ENCODE peak calls at places on chromosomes 4 and X, in eight cellular contexts. G is left ventricle myocardium inferior, I is A673, V is cardiac muscle cell, N is fibroblast of the aortic adventitia, H is stomach, R is mammary epithelial cell, J is esophagus squamous epithelium. A is an unnamed sample.

GRCh38 chrX:131072871-131073571 is 14.9 kb downstream of the ARHGAP36 start:
- DNase-seq in I (no peak), J (no peak), R (no peak), V (no peak), G (no peak), H (no peak), N (no peak), A (no peak)

GRCh38 chr4:168647976-168648375 is 151.1 kb downstream of the PALLD start:
- DNase-seq in R (no peak), V (no peak), J (no peak), I (peak; percentile 92), G (no peak), N (no peak), H (no peak), A (no peak)

GRCh38 chrX:108025954-108026616 is 18.8 kb upstream of the VSIG1 start:
- DNase-seq in J (no peak), R (no peak), I (no peak), V (no peak), H (no peak), G (no peak), N (no peak), A (no peak)

GRCh38 chr4:120850048-120850599 is 72.4 kb downstream of the PRDM5 start:
- DNase-seq in I (no peak), V (peak; percentile 38), G (no peak), R (no peak), J (no peak), H (no peak), N (peak; percentile 73), A (no peak)

GRCh38 chrX:78619829-78620228 is 39.3 kb downstream of the RTL3 start:
- DNase-seq in J (no peak), H (no peak), G (peak; percentile 17), V (peak; percentile 60), R (no peak), N (peak; percentile 61), I (no peak), A (no peak)

GRCh38 chr4:82715731-82716617 is 82.6 kb downstream of the SCD5 start:
- DNase-seq in N (peak; percentile 77), V (peak; percentile 70), G (no peak), R (peak; percentile 82), I (no peak), J (no peak), H (no peak), A (no peak)

GRCh38 chrX:149962859-149963757 is 24.8 kb upstream of the EOLA2 start:
- DNase-seq in J (no peak), I (peak; percentile 76), V (peak; percentile 70), H (peak; percentile 58), R (peak; percentile 49), G (no peak), N (peak; percentile 67), A (peak; percentile 31)

GRCh38 chrX:9873952-9874351 is 87.7 kb downstream of the SHROOM2 start:
- DNase-seq in H (peak; percentile 52), V (no peak), G (no peak), R (no peak), I (peak; percentile 69), J (no peak), N (no peak), A (peak; percentile 52)

GRCh38 chrX:15566244-15566643 is 34.5 kb downstream of the ACE2 start:
- DNase-seq in R (no peak), J (no peak), N (no peak), H (no peak), I (no peak), V (no peak), G (no peak), A (no peak)

GRCh38 chr4:86549163-86549788 is 44.8 kb upstream of the PTPN13 start:
- DNase-seq in R (peak; percentile 59), I (no peak), N (no peak), H (no peak), V (no peak), J (no peak), G (no peak), A (no peak)

GRCh38 chr4:40322853-40323252 is 12.3 kb upstream of the CHRNA9 start:
- DNase-seq in J (no peak), V (no peak), G (no peak), N (peak; percentile 36), I (no peak), H (no peak), R (no peak), A (no peak)

GRCh38 chrX:9859711-9860555 is 73.7 kb downstream of the SHROOM2 start:
- DNase-seq in V (no peak), G (no peak), N (no peak), J (no peak), R (no peak), I (no peak), H (no peak), A (no peak)

GRCh38 chrX:73215263-73215662 is 612 bp upstream of the NAP1L2 start:
- DNase-seq in I (no peak), G (no peak), R (no peak), J (no peak), N (no peak), V (no peak), H (no peak), A (no peak)

GRCh38 chrX:73213734-73214133 is 917 bp downstream of the NAP1L2 start:
- DNase-seq in G (no peak), H (no peak), V (no peak), J (no peak), N (no peak), I (no peak), R (peak; percentile 1), A (no peak)

DNA sequence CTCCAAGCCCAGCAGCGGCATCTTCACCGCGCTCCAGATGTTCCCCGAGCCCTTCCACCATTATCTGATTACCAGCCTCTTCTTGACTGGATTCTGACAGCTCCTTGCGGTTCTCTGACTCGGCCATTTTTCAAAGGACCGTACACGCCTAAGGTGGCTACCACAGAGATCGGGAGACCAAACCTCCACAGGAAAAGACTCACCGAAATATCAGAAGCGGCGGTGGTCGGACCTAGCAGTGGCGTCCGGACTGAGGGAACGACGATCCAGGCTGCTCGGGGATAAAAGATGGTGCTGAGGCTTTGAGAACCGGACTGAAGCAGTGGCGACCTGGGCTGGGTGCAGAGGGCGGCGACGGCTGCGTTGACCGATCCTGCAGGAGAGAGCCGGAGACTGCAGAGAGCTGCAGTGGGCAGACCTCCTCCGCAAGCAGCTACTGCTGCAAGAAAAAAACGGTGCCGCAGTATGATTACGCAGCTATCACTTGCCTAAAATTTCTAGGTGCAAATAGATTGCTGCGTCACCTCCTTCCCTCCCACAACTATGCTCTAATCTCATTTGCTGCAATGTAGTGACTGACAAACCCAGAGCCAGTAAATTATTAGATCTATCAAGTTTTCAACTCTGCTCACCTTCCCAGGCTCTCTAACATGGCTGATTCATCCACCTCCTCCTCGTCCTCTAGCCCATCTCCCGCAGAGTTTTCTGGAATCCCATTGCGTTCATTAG is at the start of gene NAP1L2:
- DNase-seq in R (peak; percentile 62), V (peak; percentile 6), N (peak; percentile 9), G (peak; percentile 14), J (no peak), I (peak; percentile 4), H (no peak), A (peak; percentile 0)
- H3K4me3 ChIP-seq in R (peak within 1 kb of the TSS; percentile 54), V (peak within 1 kb of the TSS; percentile 57), N (peak within 1 kb of the TSS; percentile 42), G (peak within 1 kb of the TSS; percentile 69), J (peak within 1 kb of the TSS; percentile 55), I (peak within 1 kb of the TSS; percentile 33), H (peak within 1 kb of the TSS; percentile 50), A (no peak within 1 kb of the TSS)

DNA sequence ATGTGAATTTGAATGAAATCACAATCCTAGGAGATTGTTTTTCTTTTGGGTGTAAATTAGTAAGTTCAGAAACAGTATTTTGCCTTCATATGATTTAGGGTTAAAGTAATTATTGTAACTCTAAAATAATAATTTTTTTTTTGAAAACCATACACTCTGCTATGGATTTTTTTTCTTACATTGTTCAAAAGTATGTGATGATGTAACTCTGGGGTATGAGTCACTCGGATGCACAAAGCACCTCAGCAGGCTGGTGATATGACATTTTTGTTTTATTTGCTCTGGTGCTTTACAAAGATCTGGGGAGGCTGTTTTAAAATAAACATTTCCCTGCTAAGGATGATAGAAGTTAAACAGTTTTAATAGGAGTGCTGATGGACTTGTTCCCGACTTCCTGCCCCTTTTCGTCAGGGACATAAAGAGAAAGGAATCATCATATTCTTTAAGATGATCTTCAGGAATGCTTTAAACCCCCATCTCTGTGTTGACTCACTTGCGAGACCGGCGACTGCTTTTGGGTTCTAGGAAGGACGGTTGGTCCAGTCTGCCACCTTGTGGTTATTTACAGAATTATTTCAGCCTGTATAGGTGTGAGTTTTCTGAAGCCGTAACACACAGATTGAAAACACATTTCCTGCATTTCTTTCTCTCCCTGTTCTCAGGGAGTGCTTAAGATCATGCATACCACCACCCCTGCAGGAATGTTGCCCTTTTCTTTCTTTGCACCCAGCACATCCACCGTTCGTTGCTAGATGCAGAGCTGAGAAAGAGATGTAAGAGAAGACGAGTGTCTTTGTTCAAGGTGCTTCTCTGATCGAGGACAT is 72.5 kb downstream of the RAPGEF2 start:
- DNase-seq in H (peak; percentile 53), G (peak; percentile 36), J (no peak), R (peak; percentile 80), I (peak; percentile 95), N (peak; percentile 94), V (peak; percentile 93), A (peak; percentile 87)
- TF ChIP-seq CTCF in H (no peak), G (peak; percentile 90), J (peak; percentile 80), R (peak; percentile 60), I (peak; percentile 95), N (peak; percentile 71), V (peak; percentile 71), A (peak; percentile 60)

GRCh38 chr4:10181745-10182445 is 65.3 kb upstream of the WDR1 start:
- DNase-seq in R (no peak), N (no peak), I (no peak), G (no peak), V (no peak), J (no peak), H (no peak), A (no peak)

GRCh38 chr4:10179957-10180602 is 63.5 kb upstream of the WDR1 start:
- DNase-seq in H (no peak), J (no peak), G (no peak), R (no peak), V (peak; percentile 65), N (peak; percentile 88), I (no peak), A (no peak)

GRCh38 chr4:10178763-10179162 is 62.2 kb upstream of the WDR1 start:
- DNase-seq in J (no peak), V (no peak), H (no peak), N (no peak), G (no peak), R (no peak), I (no peak), A (no peak)

GRCh38 chr4:10180927-10181744 is 64.5 kb upstream of the WDR1 start:
- DNase-seq in G (no peak), V (peak; percentile 84), H (no peak), I (peak; percentile 15), R (peak; percentile 47), J (no peak), N (peak; percentile 96), A (peak; percentile 49)

DNA sequence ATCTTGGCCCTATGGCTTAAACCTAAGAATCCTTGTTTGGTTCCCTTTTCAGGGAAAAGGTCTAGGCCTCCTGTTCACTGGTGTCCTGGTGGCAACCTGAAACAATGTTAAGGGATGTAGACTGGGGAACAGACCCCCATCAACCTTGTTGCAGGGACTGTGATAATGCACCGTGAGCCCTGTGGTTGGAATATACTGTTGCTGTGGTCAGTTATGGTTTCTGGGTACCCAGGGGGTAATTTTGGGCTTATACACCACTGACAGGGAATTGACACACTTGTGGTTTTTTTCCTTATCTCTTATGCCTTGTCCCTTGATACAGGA is 64.0 kb upstream of the WDR1 start:
- DNase-seq in H (no peak), V (no peak), I (no peak), R (no peak), J (no peak), G (no peak), N (no peak), A (no peak)
- H3K4me3 ChIP-seq in H (no peak overlapping the region), V (no peak overlapping the region), I (no peak overlapping the region), R (no peak overlapping the region), J (no peak overlapping the region), G (no peak overlapping the region), N (no peak overlapping the region), A (no peak overlapping the region)

GRCh38 chr4:143363332-143363731 is 26.7 kb downstream of the GAB1 start:
- DNase-seq in I (no peak), H (no peak), N (no peak), G (no peak), J (no peak), V (no peak), R (no peak), A (no peak)
- TF ChIP-seq CTCF in I (no peak), H (no peak), N (no peak), G (no peak), J (no peak), V (no peak), R (no peak), A (no peak)